ENCODE peak calls at places on chromosomes 2 and 18, in four cellular contexts. O is DND-41, Z is NB4, X is foreskin fibroblast. E is an unnamed sample.
A peak's percentile ranks its signal among the peaks of the same experiment; 100 is the strongest.

GRCh38 chr2:153870308-153870707 is 1.4 kb upstream of the GALNT13 start:
- DNase-seq in O (no peak), Z (no peak), X (no peak), E (no peak)

GRCh38 chr2:219844756-219845155 is 217.3 kb downstream of the SLC4A3 start:
- DNase-seq in O (no peak), Z (peak; percentile 21), X (no peak), E (no peak)

GRCh38 chr2:88628569-88628939 is 1.3 kb upstream of the EIF2AK3 start:
- DNase-seq in O (no peak), Z (no peak), X (no peak), E (no peak)

GRCh38 chr2:10452334-10452733 is 4.2 kb upstream of the ODC1 start:
- DNase-seq in O (no peak), Z (no peak), X (peak; percentile 89), E (peak; percentile 35)

GRCh38 chr2:231399853-231400667 is 4.5 kb downstream of the B3GNT7 start:
- DNase-seq in O (no peak), Z (peak; percentile 47), X (peak; percentile 69), E (peak; percentile 69)

GRCh38 chr2:193469251-193469650 is 1274.5 kb upstream of the TMEFF2 start:
- DNase-seq in O (peak; percentile 44), Z (no peak), X (no peak), E (no peak)

GRCh38 chr18:80159713-80160636 is 50.9 kb downstream of the ADNP2 start:
- DNase-seq in O (no peak), Z (peak; percentile 49), X (peak; percentile 29), E (no peak)

GRCh38 chr2:124165698-124166097 is 140.6 kb downstream of the CNTNAP5 start:
- DNase-seq in O (no peak), Z (no peak), X (no peak), E (no peak)

GRCh38 chr2:110688594-110689091 is 10.8 kb upstream of the BUB1 start:
- DNase-seq in O (no peak), Z (no peak), X (no peak), E (no peak)

GRCh38 chr18:3688682-3689081 is 238.7 kb downstream of the TGIF1 start:
- DNase-seq in O (no peak), Z (no peak), X (peak; percentile 98), E (no peak)

GRCh38 chr2:71943238-71944182 is 204.2 kb downstream of the CYP26B1 start:
- DNase-seq in O (no peak), Z (no peak), X (peak; percentile 64), E (no peak)

GRCh38 chr18:47283476-47283875 is 32.0 kb upstream of the SKOR2 start:
- DNase-seq in O (no peak), Z (peak; percentile 47), X (peak; percentile 34), E (peak; percentile 28)
- TF ChIP-seq CTCF in O (peak; percentile 57), Z (peak; percentile 72), X (peak; percentile 58), E (peak; percentile 54)

GRCh38 chr2:174180165-174180724 is 68.1 kb downstream of the OLA1 start:
- DNase-seq in O (no peak), Z (peak; percentile 29), X (no peak), E (no peak)
- TF ChIP-seq CTCF in O (peak; percentile 12), Z (no peak), X (no peak), E (no peak)

GRCh38 chr18:11572201-11572600 is 37.2 kb upstream of the SLC35G4 start:
- DNase-seq in O (no peak), Z (no peak), X (no peak), E (no peak)

GRCh38 chr18:11574545-11574944 is 34.9 kb upstream of the SLC35G4 start:
- DNase-seq in O (no peak), Z (no peak), X (no peak), E (no peak)

GRCh38 chr18:11570073-11570588 is 39.3 kb upstream of the SLC35G4 start:
- DNase-seq in O (no peak), Z (no peak), X (no peak), E (no peak)

GRCh38 chr18:11567391-11567790 is 42.0 kb upstream of the SLC35G4 start:
- DNase-seq in O (no peak), Z (no peak), X (no peak), E (no peak)

GRCh38 chr18:11570770-11571169 is 38.6 kb upstream of the SLC35G4 start:
- DNase-seq in O (no peak), Z (peak; percentile 29), X (peak; percentile 56), E (no peak)
- TF ChIP-seq CTCF in O (peak; percentile 60), Z (peak; percentile 15), X (peak; percentile 26), E (peak; percentile 7)

GRCh38 chr2:109028280-109028679 is 39.3 kb upstream of the EDAR start:
- DNase-seq in O (peak; percentile 19), Z (peak; percentile 27), X (no peak), E (peak; percentile 14)
- TF ChIP-seq CTCF in O (peak; percentile 40), Z (no peak), X (no peak), E (no peak)

DNA sequence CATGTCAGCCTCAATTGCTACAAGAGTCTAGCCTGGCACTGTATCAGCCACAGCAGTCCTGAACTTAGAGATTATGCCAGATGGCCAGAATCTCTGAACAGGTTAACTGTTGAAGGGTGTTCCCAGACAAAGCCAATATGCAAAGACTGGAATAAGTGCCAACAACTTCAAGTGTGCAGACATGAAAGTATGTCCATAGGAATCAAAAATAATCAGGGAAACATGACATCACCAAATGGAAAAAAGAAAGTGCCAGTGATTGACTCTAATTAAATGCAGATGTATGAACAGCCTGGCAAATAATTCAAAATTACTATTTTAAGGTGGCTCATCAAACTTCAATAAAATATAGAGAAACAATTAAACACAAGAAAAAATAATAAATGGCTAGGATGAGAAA is 98.5 kb upstream of the DOCK10 start:
- DNase-seq in O (no peak), Z (no peak), X (peak; percentile 69), E (no peak)
- TF ChIP-seq CTCF in O (no peak), Z (no peak), X (no peak), E (no peak)

DNA sequence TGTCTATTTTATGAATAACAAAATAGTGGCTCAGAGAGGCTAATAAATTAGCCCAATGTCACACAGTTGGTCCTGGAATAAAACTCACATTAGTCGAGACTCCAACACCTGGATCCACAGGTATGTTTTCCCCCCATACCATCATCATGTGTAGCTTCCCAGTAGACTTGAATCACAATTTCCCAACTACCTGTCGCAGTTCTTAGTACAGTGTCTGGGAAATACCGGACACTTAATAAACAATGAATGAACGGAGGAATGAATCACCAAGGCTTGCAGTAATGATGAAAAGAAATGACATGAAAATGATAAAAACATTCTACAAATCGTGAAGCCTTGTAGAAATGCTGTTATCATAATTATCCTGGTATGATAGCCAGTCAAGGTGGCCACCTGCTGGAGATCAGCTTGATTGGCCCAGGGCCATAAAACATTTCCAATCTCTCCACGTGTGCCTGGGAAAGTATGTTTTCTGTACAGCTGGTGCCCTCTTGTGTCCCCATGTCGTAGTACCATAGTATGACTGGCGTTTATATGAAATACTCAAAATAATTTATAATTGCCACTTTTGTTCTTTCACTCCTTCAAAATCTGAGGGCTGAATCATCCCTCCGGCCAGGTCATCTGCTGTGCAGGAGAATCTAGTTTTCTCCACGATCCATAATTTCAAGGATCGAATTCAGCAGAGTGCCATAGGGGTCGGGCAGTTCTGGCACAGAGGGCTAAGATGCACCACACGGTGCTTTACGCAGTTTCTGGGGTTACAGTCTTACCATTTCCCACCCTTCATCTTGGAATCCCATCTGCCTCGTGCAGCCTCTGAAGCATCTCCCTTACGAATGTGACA is 95.4 kb downstream of the LAMA1 start:
- DNase-seq in O (no peak), Z (peak; percentile 60), X (peak; percentile 52), E (peak; percentile 10)
- TF ChIP-seq CTCF in O (peak; percentile 26), Z (peak; percentile 32), X (peak; percentile 33), E (peak; percentile 9)

GRCh38 chr18:56393870-56394269 is 244.5 kb downstream of the TXNL1 start:
- DNase-seq in O (no peak), Z (no peak), X (no peak), E (no peak)
- TF ChIP-seq CTCF in O (no peak), Z (no peak), X (no peak), E (no peak)

GRCh38 chr2:27191107-27191829 is 20.6 kb upstream of the ATRAID start:
- DNase-seq in O (peak; percentile 60), Z (peak; percentile 76), X (peak; percentile 83), E (no peak)
- TF ChIP-seq CTCF in O (peak; percentile 67), Z (peak; percentile 92), X (peak; percentile 85), E (peak; percentile 42)